ENCODE peak calls at places on chromosomes 13 and 19, in five cellular contexts. D is GM12891, T is HepG2, N is H1, S is K562. P is an unnamed sample.

GRCh38 chr13:71830736-71831135 is 36.3 kb downstream of the DACH1 start:
- DNase-seq in D (no peak), N (no peak), T (no peak), S (no peak), P (no peak)

GRCh38 chr13:54029720-54030119 is 1001.1 kb downstream of the OLFM4 start:
- DNase-seq in S (no peak), T (no peak), D (no peak), N (no peak), P (no peak)

GRCh38 chr13:91351980-91352379 is 4.5 kb downstream of the MIR17HG start:
- DNase-seq in T (no peak), N (no peak), D (no peak), S (no peak), P (no peak)

GRCh38 chr19:5504115-5504514 is 48.9 kb downstream of the ZNRF4 start:
- DNase-seq in D (no peak), S (peak; percentile 39), N (no peak), T (no peak), P (no peak)

GRCh38 chr13:110506859-110507566 is 54.5 kb downstream of the RAB20 start:
- DNase-seq in D (no peak), N (no peak), T (no peak), S (peak; percentile 55), P (no peak)

GRCh38 chr13:54965881-54966280 is 1937.3 kb downstream of the OLFM4 start:
- DNase-seq in D (no peak), S (no peak), T (no peak), N (no peak), P (no peak)

GRCh38 chr13:43942301-43942700 is 62.6 kb downstream of the LACC1 start:
- DNase-seq in S (no peak), D (no peak), T (no peak), N (no peak), P (no peak)

GRCh38 chr13:28753208-28753892 is 34.6 kb upstream of the SLC46A3 start:
- DNase-seq in N (peak; percentile 50), T (peak; percentile 75), S (no peak), D (no peak), P (no peak)

GRCh38 chr13:97100821-97101220 is 106.5 kb upstream of the OXGR1 start:
- DNase-seq in N (no peak), T (no peak), D (no peak), S (no peak), P (no peak)

GRCh38 chr13:45595968-45596367 is 19.6 kb downstream of the ERICH6B start:
- DNase-seq in T (no peak), D (no peak), N (no peak), S (no peak), P (no peak)

GRCh38 chr19:38183227-38183914 is 40.7 kb downstream of the DPF1 start:
- DNase-seq in T (no peak), D (no peak), S (peak; percentile 88), N (peak; percentile 93), P (no peak)

GRCh38 chr13:60327551-60327950 is 69.5 kb upstream of the TDRD3 start:
- DNase-seq in S (no peak), T (no peak), N (no peak), D (no peak), P (no peak)
- TF ChIP-seq TAF1 in S (no peak), T (no peak), N (no peak), D (no peak), P (no peak)

GRCh38 chr19:46413262-46414031 is at the start of gene CCDC8:
- DNase-seq in N (peak; percentile 91), D (no peak), T (no peak), S (peak; percentile 94), P (no peak)

GRCh38 chr19:46420056-46420455 is 6.7 kb upstream of the CCDC8 start:
- DNase-seq in N (no peak), D (no peak), S (no peak), T (no peak), P (no peak)

GRCh38 chr19:46412983-46413261 is 442 bp downstream of the CCDC8 start:
- DNase-seq in N (no peak), D (no peak), S (peak; percentile 40), T (no peak), P (no peak)

GRCh38 chr19:46412034-46412982 is 1.1 kb downstream of the CCDC8 start:
- DNase-seq in D (no peak), N (no peak), S (peak; percentile 37), T (no peak), P (no peak)

GRCh38 chr19:46416077-46416709 is 2.8 kb upstream of the CCDC8 start:
- DNase-seq in T (peak; percentile 59), D (no peak), N (peak; percentile 95), S (peak; percentile 95), P (no peak)
- TF ChIP-seq TAF1 in T (no peak), D (no peak), N (peak; percentile 43), S (peak; percentile 25), P (no peak)

DNA sequence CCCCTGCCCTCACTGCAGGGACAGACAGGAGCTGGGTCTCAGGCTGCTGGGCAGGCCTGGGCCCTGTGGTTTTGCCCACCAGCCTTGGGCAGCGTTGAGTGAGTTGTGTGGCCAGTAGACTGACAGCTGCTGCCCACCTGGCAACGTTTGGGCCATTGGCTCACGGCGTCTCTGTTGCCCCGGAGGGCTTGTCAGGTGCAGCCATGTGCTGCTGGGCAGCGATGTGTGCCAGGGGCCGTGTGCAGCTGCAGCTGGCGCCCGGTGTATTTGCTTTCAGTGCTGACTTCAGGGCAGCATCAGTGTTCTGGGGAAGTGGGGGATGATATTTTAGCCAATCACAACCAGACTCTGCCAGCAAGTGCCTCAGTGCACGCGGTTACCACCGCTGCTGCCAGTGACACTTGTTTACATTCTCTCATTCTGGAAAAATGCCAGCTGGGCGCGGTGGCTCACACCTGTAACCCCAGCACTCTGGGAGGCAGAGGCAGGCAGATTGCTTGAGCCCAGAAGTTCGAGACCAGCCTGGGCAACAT is 10.6 kb downstream of the FZR1 start:
- DNase-seq in D (no peak), S (no peak), T (no peak), N (no peak), P (no peak)
- TF ChIP-seq TAF1 in D (no peak), S (no peak), T (no peak), N (no peak), P (no peak)

GRCh38 chr13:46896346-46897138 is at the start of gene HTR2A:
- DNase-seq in N (no peak), S (no peak), D (no peak), T (no peak), P (no peak)
- TF ChIP-seq TAF1 in N (no peak), S (no peak), D (no peak), T (no peak), P (no peak)

P was measured in GM12892.